ENCODE peak calls at places on chromosome 18, in seven cellular contexts. One of them, this sample, is unnamed. For H3K9me3, the result is how much of the 10 kb centered on the place peaks cover.

GRCh38 chr18:1013951-1014350 is 109.3 kb downstream of the ADCYAP1 start:
- DNase-seq in uterus: no peak
- DNase-seq in A549: no peak
- DNase-seq in Peyer's patch: no peak
- DNase-seq in HCT116: no peak
- DNase-seq in heart left ventricle: no peak
- DNase-seq in ovary: no peak
- DNase-seq in this sample: no peak

GRCh38 chr18:24064701-24065100 is 50.1 kb downstream of the TTC39C start:
- DNase-seq in uterus: no peak
- DNase-seq in A549: no peak
- DNase-seq in Peyer's patch: no peak
- DNase-seq in HCT116: no peak
- DNase-seq in heart left ventricle: no peak
- DNase-seq in ovary: no peak
- DNase-seq in this sample: no peak

GRCh38 chr18:8029061-8029460 is 461.9 kb downstream of the PTPRM start:
- DNase-seq in uterus: no peak
- DNase-seq in A549: no peak
- DNase-seq in Peyer's patch: no peak
- DNase-seq in HCT116: no peak
- DNase-seq in heart left ventricle: no peak
- DNase-seq in ovary: no peak
- DNase-seq in this sample: peak

GRCh38 chr18:74514860-74515495 is 18.8 kb downstream of the CNDP2 start:
- DNase-seq in uterus: no peak
- DNase-seq in A549: no peak
- DNase-seq in Peyer's patch: peak
- DNase-seq in HCT116: no peak
- DNase-seq in heart left ventricle: no peak
- DNase-seq in ovary: no peak
- DNase-seq in this sample: no peak

GRCh38 chr18:7642491-7642890 is 75.4 kb downstream of the PTPRM start:
- DNase-seq in uterus: no peak
- DNase-seq in A549: no peak
- DNase-seq in Peyer's patch: no peak
- DNase-seq in HCT116: no peak
- DNase-seq in heart left ventricle: no peak
- DNase-seq in ovary: no peak
- DNase-seq in this sample: no peak

GRCh38 chr18:55547705-55548056 is 40.3 kb downstream of the TCF4 start:
- DNase-seq in uterus: no peak
- DNase-seq in A549: no peak
- DNase-seq in Peyer's patch: no peak
- DNase-seq in HCT116: no peak
- DNase-seq in heart left ventricle: no peak
- DNase-seq in ovary: no peak
- DNase-seq in this sample: no peak

GRCh38 chr18:61718944-61719343 is 173.9 kb downstream of the RNF152 start:
- DNase-seq in uterus: no peak
- DNase-seq in A549: no peak
- DNase-seq in Peyer's patch: no peak
- DNase-seq in HCT116: no peak
- DNase-seq in heart left ventricle: no peak
- DNase-seq in ovary: no peak
- DNase-seq in this sample: no peak

GRCh38 chr18:11947214-11948119 is 33.8 kb upstream of the IMPA2 start:
- DNase-seq in uterus: peak
- DNase-seq in A549: peak
- DNase-seq in Peyer's patch: peak
- DNase-seq in HCT116: peak
- DNase-seq in heart left ventricle: peak
- DNase-seq in ovary: peak
- DNase-seq in this sample: peak

GRCh38 chr18:24704921-24705620 is 244.6 kb downstream of the HRH4 start:
- DNase-seq in uterus: no peak
- DNase-seq in A549: no peak
- DNase-seq in Peyer's patch: no peak
- DNase-seq in HCT116: no peak
- DNase-seq in heart left ventricle: no peak
- DNase-seq in ovary: no peak
- DNase-seq in this sample: no peak

GRCh38 chr18:25239636-25240468 is 112.1 kb downstream of the ZNF521 start:
- DNase-seq in uterus: no peak
- DNase-seq in A549: no peak
- DNase-seq in Peyer's patch: no peak
- DNase-seq in HCT116: no peak
- DNase-seq in heart left ventricle: no peak
- DNase-seq in ovary: no peak
- DNase-seq in this sample: no peak

GRCh38 chr18:43936176-43936575 is 658.9 kb upstream of the SYT4 start:
- DNase-seq in uterus: no peak
- DNase-seq in A549: no peak
- DNase-seq in Peyer's patch: no peak
- DNase-seq in HCT116: no peak
- DNase-seq in heart left ventricle: no peak
- DNase-seq in ovary: no peak
- DNase-seq in this sample: no peak

GRCh38 chr18:74689251-74689650 is 91.6 kb downstream of the ZNF407 start:
- DNase-seq in uterus: no peak
- DNase-seq in A549: no peak
- DNase-seq in Peyer's patch: no peak
- DNase-seq in HCT116: no peak
- DNase-seq in heart left ventricle: no peak
- DNase-seq in ovary: no peak
- DNase-seq in this sample: no peak

GRCh38 chr18:67266246-67266570 is 250.3 kb downstream of the DSEL start:
- DNase-seq in uterus: no peak
- DNase-seq in A549: no peak
- DNase-seq in Peyer's patch: no peak
- DNase-seq in HCT116: no peak
- DNase-seq in heart left ventricle: no peak
- DNase-seq in ovary: no peak
- DNase-seq in this sample: no peak

GRCh38 chr18:58578835-58579560 is 49.9 kb downstream of the ALPK2 start:
- DNase-seq in uterus: no peak
- DNase-seq in A549: peak
- DNase-seq in Peyer's patch: no peak
- DNase-seq in HCT116: no peak
- DNase-seq in heart left ventricle: no peak
- DNase-seq in ovary: no peak
- DNase-seq in this sample: no peak
- TF ChIP-seq POLR2A in uterus: no peak
- TF ChIP-seq POLR2A in A549: no peak
- TF ChIP-seq POLR2A in Peyer's patch: no peak
- TF ChIP-seq POLR2A in HCT116: no peak
- TF ChIP-seq POLR2A in heart left ventricle: no peak
- TF ChIP-seq POLR2A in ovary: no peak
- TF ChIP-seq POLR2A in this sample: no peak

DNA sequence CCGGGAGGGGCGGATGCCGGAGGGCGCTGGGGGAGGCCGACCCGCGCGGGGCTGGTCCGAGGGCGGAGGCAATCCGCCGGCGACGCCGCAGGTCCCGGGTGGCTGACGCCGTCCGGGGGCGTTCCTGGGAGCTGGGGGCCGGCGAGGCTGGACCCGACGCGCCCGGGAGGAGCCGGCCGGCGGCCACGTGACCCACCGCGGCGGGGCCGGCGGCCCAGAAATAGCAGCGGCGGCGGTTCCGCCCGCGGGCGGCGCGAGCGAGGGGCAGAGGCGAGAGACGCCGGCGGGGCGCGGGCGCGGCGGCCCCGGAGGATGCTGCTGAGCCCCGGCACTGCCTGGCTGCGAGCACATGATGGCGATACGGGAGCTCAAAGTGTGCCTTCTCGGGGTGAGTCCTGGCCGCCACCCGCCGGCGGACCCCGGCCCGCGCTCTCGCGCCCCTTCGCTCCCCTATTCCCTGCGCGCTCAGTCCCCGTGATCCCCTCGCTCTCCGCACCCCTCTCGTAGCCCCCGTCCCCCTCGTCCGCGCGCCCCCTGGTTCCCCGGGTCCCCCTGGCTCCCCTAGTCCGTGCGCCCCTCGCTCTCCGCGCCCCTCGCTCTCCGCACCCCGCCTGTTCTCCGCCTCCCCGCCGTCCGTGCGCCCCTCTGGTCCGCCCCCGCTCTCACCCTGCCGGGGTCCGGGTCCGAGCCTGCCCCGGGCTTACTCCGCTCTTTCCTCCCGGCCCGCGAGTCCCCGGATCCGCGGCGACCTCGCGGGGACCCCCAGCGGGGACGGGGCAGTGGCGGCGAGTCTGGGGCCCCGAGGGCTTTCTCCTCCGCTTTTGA is at the start of gene RAB31:
- DNase-seq in uterus: peak
- DNase-seq in A549: peak
- DNase-seq in Peyer's patch: peak
- DNase-seq in HCT116: no peak
- DNase-seq in heart left ventricle: peak
- DNase-seq in ovary: peak
- DNase-seq in this sample: peak
- TF ChIP-seq CTCF in uterus: no peak
- TF ChIP-seq CTCF in A549: no peak
- TF ChIP-seq CTCF in Peyer's patch: no peak
- TF ChIP-seq CTCF in HCT116: no peak
- TF ChIP-seq CTCF in heart left ventricle: no peak
- TF ChIP-seq CTCF in ovary: peak
- TF ChIP-seq CTCF in this sample: no peak

GRCh38 chr18:78679861-78680260 is 299.8 kb upstream of the SALL3 start:
- DNase-seq in uterus: no peak
- DNase-seq in A549: no peak
- DNase-seq in Peyer's patch: no peak
- DNase-seq in HCT116: no peak
- DNase-seq in heart left ventricle: no peak
- DNase-seq in ovary: no peak
- DNase-seq in this sample: no peak
- H3K9me3 ChIP-seq in uterus: under half
- H3K9me3 ChIP-seq in A549: under half
- H3K9me3 ChIP-seq in Peyer's patch: under half
- H3K9me3 ChIP-seq in HCT116: under half
- H3K9me3 ChIP-seq in heart left ventricle: under half
- H3K9me3 ChIP-seq in ovary: under half
- H3K9me3 ChIP-seq in this sample: under half

DNA sequence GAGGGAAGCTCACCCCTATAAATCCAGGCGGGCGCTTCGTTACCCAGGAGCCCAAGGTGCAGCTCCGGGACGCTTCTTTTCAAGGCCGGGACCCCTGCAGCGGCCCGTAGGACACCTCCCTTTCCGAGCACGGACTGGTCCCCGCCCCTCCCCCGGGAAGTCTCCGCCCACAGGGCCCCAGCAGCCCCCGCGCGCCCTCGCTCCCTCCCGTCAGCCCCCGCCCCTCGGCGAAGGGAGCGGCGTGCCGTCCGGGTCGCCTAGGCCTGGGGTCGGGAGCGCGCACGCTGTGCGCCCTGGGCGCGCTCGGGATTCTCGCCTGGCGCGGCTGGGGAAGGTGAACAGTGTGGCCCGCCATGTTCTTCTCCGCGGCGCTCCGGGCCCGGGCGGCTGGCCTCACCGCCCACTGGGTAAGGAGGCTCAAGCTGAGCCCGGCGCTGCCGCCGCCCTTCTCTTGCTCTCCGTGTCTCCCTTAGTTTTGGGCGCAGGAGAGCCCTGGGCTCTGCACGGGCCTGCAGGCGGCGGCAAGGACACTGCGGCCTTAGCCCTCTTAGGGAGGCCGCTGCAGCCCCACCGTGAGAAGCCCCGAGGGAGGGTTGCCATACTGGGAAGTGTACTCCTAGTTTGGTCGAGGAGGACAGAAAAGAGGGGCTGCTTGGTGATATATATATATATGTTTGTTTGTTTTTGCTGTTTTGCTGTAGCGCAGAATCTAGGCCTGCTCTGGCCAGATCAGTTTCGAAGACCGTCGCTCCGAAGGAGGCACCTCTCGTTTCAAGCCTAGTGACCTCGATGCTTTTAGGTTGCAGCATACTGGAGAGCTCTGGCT is at the start of gene NDUFV2:
- DNase-seq in uterus: peak
- DNase-seq in A549: peak
- DNase-seq in Peyer's patch: peak
- DNase-seq in HCT116: peak
- DNase-seq in heart left ventricle: peak
- DNase-seq in ovary: peak
- DNase-seq in this sample: peak
- TF ChIP-seq POLR2A in uterus: peak
- TF ChIP-seq POLR2A in A549: peak
- TF ChIP-seq POLR2A in Peyer's patch: peak
- TF ChIP-seq POLR2A in HCT116: peak
- TF ChIP-seq POLR2A in heart left ventricle: no peak
- TF ChIP-seq POLR2A in ovary: peak
- TF ChIP-seq POLR2A in this sample: peak

GRCh38 chr18:78021196-78021595 is 771.5 kb downstream of the GALR1 start:
- DNase-seq in uterus: no peak
- DNase-seq in A549: no peak
- DNase-seq in Peyer's patch: no peak
- DNase-seq in HCT116: no peak
- DNase-seq in heart left ventricle: no peak
- DNase-seq in ovary: no peak
- DNase-seq in this sample: no peak
- TF ChIP-seq CTCF in uterus: no peak
- TF ChIP-seq CTCF in A549: no peak
- TF ChIP-seq CTCF in Peyer's patch: no peak
- TF ChIP-seq CTCF in HCT116: no peak
- TF ChIP-seq CTCF in heart left ventricle: no peak
- TF ChIP-seq CTCF in ovary: no peak
- TF ChIP-seq CTCF in this sample: no peak